ENCODE peak calls at places on chromosomes 4 and X, in four cellular contexts. D is NCI-H1105, B is mesenchymal stem cell, W is neural crest cell. N is an unnamed sample.
A peak's percentile ranks its signal among the peaks of the same experiment; 100 is the strongest.

GRCh38 chr4:108080752-108081151 is 88.0 kb downstream of the LEF1 start:
- DNase-seq in D (no peak), B (no peak), W (no peak), N (no peak)

GRCh38 chrX:44306336-44306735 is 37.1 kb downstream of the EFHC2 start:
- DNase-seq in D (no peak), B (no peak), W (no peak), N (no peak)

GRCh38 chrX:153778684-153779101 is 2.1 kb upstream of the SRPK3 start:
- DNase-seq in D (no peak), B (no peak), W (no peak), N (no peak)

GRCh38 chr4:88619973-88620372 is 27.7 kb downstream of the HERC3 start:
- DNase-seq in D (no peak), B (peak; percentile 9), W (no peak), N (no peak)

GRCh38 chrX:143306991-143307965 is 210.0 kb downstream of the SPANXN3 start:
- DNase-seq in D (peak; percentile 64), B (no peak), W (no peak), N (peak; percentile 54)

GRCh38 chr4:98608343-98608742 is 50.1 kb downstream of the TSPAN5 start:
- DNase-seq in D (no peak), B (no peak), W (no peak), N (no peak)

GRCh38 chrX:118251251-118251650 is 94.7 kb upstream of the WDR44 start:
- DNase-seq in D (no peak), B (no peak), W (no peak), N (no peak)

GRCh38 chrX:10819973-10820372 is 199.6 kb upstream of the MID1 start:
- DNase-seq in D (no peak), B (no peak), W (no peak), N (no peak)

GRCh38 chr4:156762851-156763250 is 208.7 kb downstream of the PDGFC start:
- DNase-seq in D (no peak), B (no peak), W (no peak), N (no peak)

GRCh38 chr4:90833698-90834097 is 706.5 kb downstream of the CCSER1 start:
- DNase-seq in D (no peak), B (no peak), W (no peak), N (no peak)

GRCh38 chr4:140609548-140610425 is 41.0 kb upstream of the UCP1 start:
- DNase-seq in D (peak; percentile 31), B (peak; percentile 54), W (no peak), N (peak; percentile 78)

GRCh38 chrX:78029663-78030062 is 60.2 kb upstream of the PGAM4 start:
- DNase-seq in D (no peak), B (no peak), W (peak; percentile 2), N (no peak)

GRCh38 chrX:118499295-118499694 is 3.7 kb downstream of the DOCK11 start:
- DNase-seq in D (no peak), B (no peak), W (no peak), N (no peak)

GRCh38 chrX:118739577-118739976 is 12.2 kb downstream of the IL13RA1 start:
- DNase-seq in D (no peak), B (no peak), W (no peak), N (no peak)

GRCh38 chr4:149120331-149121014 is 678.3 kb upstream of the NR3C2 start:
- DNase-seq in D (no peak), B (peak; percentile 11), W (no peak), N (no peak)

GRCh38 chr4:101348367-101348827 is 1.1 kb upstream of the PPP3CA start:
- DNase-seq in D (no peak), B (no peak), W (no peak), N (no peak)

GRCh38 chr4:152310223-152310622 is 225.7 kb downstream of the FBXW7 start:
- DNase-seq in D (no peak), B (peak; percentile 95), W (no peak), N (no peak)

GRCh38 chr4:183807420-183808101 is 97.5 kb upstream of the STOX2 start:
- DNase-seq in D (no peak), B (no peak), W (no peak), N (no peak)

GRCh38 chr4:577499-578450 is 1.7 kb upstream of the TMEM271 start:
- DNase-seq in D (peak; percentile 25), B (peak; percentile 41), W (peak; percentile 15), N (peak; percentile 55)

GRCh38 chrX:106917830-106918500 is 2.2 kb upstream of the CLDN2 start:
- DNase-seq in D (peak; percentile 20), B (peak; percentile 20), W (no peak), N (peak; percentile 15)

N was measured in COR-L47.